ENCODE peak calls at places on chromosomes 7 and 10, in ten cellular contexts. M, W, Z, U, Y, T, S, N, A and G are unnamed samples.

GRCh38 chr7:129144834-129145668 is 544 bp downstream of the TSPAN33 start:
- DNase-seq in M (peak), W (no peak), Z (no peak), U (no peak), Y (no peak), T (no peak), S (peak), N (no peak), A (no peak), G (no peak)

GRCh38 chr7:159105845-159106614 is 38.6 kb downstream of the VIPR2 start:
- DNase-seq in M (no peak), W (peak), Z (peak), U (no peak), Y (no peak), T (no peak), S (no peak), N (no peak), A (no peak), G (no peak)

GRCh38 chr10:17196573-17196972 is 4.9 kb downstream of the TRDMT1 start:
- DNase-seq in M (no peak), W (no peak), Z (no peak), U (no peak), Y (no peak), T (no peak), S (no peak), N (no peak), A (no peak), G (no peak)

GRCh38 chr7:47317537-47317936 is 264.4 kb downstream of the TNS3 start:
- DNase-seq in M (no peak), W (no peak), Z (no peak), U (no peak), Y (no peak), T (no peak), S (no peak), N (no peak), A (no peak), G (no peak)

GRCh38 chr10:101222683-101223273 is 6.5 kb downstream of the LBX1 start:
- DNase-seq in M (no peak), W (no peak), Z (peak), U (no peak), Y (no peak), T (no peak), S (no peak), N (no peak), A (no peak), G (no peak)

GRCh38 chr10:12884851-12885250 is 116.7 kb downstream of the CCDC3 start:
- DNase-seq in M (no peak), W (no peak), Z (no peak), U (no peak), Y (no peak), T (no peak), S (no peak), N (no peak), A (no peak), G (no peak)

GRCh38 chr10:112532053-112532658 is 85.1 kb downstream of the VTI1A start:
- DNase-seq in M (peak), W (no peak), Z (no peak), U (peak), Y (no peak), T (no peak), S (no peak), N (no peak), A (no peak), G (no peak)

GRCh38 chr7:83130623-83131545 is 31.8 kb downstream of the PCLO start:
- DNase-seq in M (no peak), W (no peak), Z (no peak), U (no peak), Y (peak), T (no peak), S (no peak), N (no peak), A (no peak), G (no peak)

GRCh38 chr7:150398108-150398964 is 19.2 kb downstream of the ZNF775 start:
- DNase-seq in M (no peak), W (peak), Z (no peak), U (peak), Y (no peak), T (no peak), S (no peak), N (no peak), A (no peak), G (no peak)

GRCh38 chr10:131580076-131580652 is 268.6 kb upstream of the TCERG1L start:
- DNase-seq in M (no peak), W (no peak), Z (no peak), U (no peak), Y (no peak), T (no peak), S (no peak), N (no peak), A (no peak), G (no peak)

GRCh38 chr10:82150123-82150900 is 275.3 kb downstream of the NRG3 start:
- DNase-seq in M (peak), W (no peak), Z (no peak), U (peak), Y (no peak), T (no peak), S (no peak), N (no peak), A (no peak), G (no peak)

GRCh38 chr7:110534241-110534931 is 556.5 kb upstream of the LRRN3 start:
- DNase-seq in M (no peak), W (no peak), Z (no peak), U (peak), Y (peak), T (no peak), S (no peak), N (no peak), A (no peak), G (peak)

GRCh38 chr10:79014796-79015195 is 54.0 kb upstream of the ZMIZ1 start:
- DNase-seq in M (no peak), W (no peak), Z (no peak), U (no peak), Y (no peak), T (no peak), S (no peak), N (no peak), A (no peak), G (no peak)

GRCh38 chr10:106795619-106796018 is 368.9 kb downstream of the SORCS1 start:
- DNase-seq in M (no peak), W (no peak), Z (no peak), U (peak), Y (no peak), T (no peak), S (no peak), N (no peak), A (no peak), G (no peak)

GRCh38 chr10:59891349-59891748 is 15.0 kb downstream of the CCDC6 start:
- DNase-seq in M (no peak), W (no peak), Z (no peak), U (no peak), Y (no peak), T (no peak), S (no peak), N (no peak), A (no peak), G (no peak)